ENCODE peak calls at places on chromosomes 1 and 21, in eight cellular contexts. K is naive thymus-derived CD8-positive, alpha-beta T cell; T is uterus; C is adrenal gland; U is EH; G is M059J; I is fibroblast of lung; N is AG09309. S is an unnamed sample.

GRCh38 chr1:93016171-93016570 is 54.9 kb upstream of the DIPK1A start:
- DNase-seq in K (no peak), T (no peak), C (no peak), U (peak; percentile 49), G (peak; percentile 59), I (peak; percentile 43), N (no peak), S (no peak)

GRCh38 chr1:93255222-93256079 is 74.9 kb downstream of the CCDC18 start:
- DNase-seq in K (no peak), T (no peak), C (no peak), U (peak; percentile 88), G (peak; percentile 92), I (peak; percentile 86), N (peak; percentile 24), S (no peak)

GRCh38 chr1:20371411-20371810 is 80.7 kb downstream of the VWA5B1 start:
- DNase-seq in K (no peak), T (no peak), C (peak; percentile 24), U (peak; percentile 44), G (peak; percentile 37), I (peak; percentile 41), N (no peak), S (no peak)

GRCh38 chr1:25695991-25696330 is 79.4 kb downstream of the MAN1C1 start:
- DNase-seq in K (no peak), T (peak; percentile 57), C (peak; percentile 82), U (peak; percentile 81), G (peak; percentile 96), I (peak; percentile 99), N (peak; percentile 81), S (no peak)

GRCh38 chr21:33039542-33039941 is 13.8 kb downstream of the OLIG2 start:
- DNase-seq in K (no peak), T (no peak), C (no peak), U (no peak), G (no peak), I (no peak), N (no peak), S (no peak)

GRCh38 chr1:228938248-228938891 is 203.1 kb downstream of the RHOU start:
- DNase-seq in K (peak; percentile 75), T (peak; percentile 40), C (peak; percentile 38), U (no peak), G (no peak), I (no peak), N (no peak), S (no peak)

GRCh38 chr1:110258734-110259133 is 48.6 kb downstream of the KCNC4 start:
- DNase-seq in K (no peak), T (no peak), C (no peak), U (peak; percentile 56), G (peak; percentile 30), I (no peak), N (no peak), S (no peak)

GRCh38 chr1:55155522-55155921 is 59.6 kb downstream of the USP24 start:
- DNase-seq in K (no peak), T (no peak), C (peak; percentile 33), U (peak; percentile 28), G (no peak), I (peak; percentile 38), N (no peak), S (no peak)

GRCh38 chr1:155092641-155093040 is 14.0 kb downstream of the EFNA3 start:
- DNase-seq in K (no peak), T (no peak), C (no peak), U (no peak), G (no peak), I (no peak), N (no peak), S (no peak)

GRCh38 chr1:23422313-23422877 is 2.2 kb downstream of the TCEA3 start:
- DNase-seq in K (peak; percentile 86), T (peak; percentile 74), C (peak; percentile 86), U (peak; percentile 93), G (no peak), I (peak; percentile 81), N (no peak), S (peak; percentile 55)

GRCh38 chr1:17540255-17541001 is 930 bp downstream of the ARHGEF10L start:
- DNase-seq in K (no peak), T (peak; percentile 60), C (peak; percentile 35), U (peak; percentile 76), G (peak; percentile 45), I (peak; percentile 50), N (no peak), S (no peak)

GRCh38 chr1:199522936-199523335 is 504.6 kb upstream of the NR5A2 start:
- DNase-seq in K (no peak), T (no peak), C (no peak), U (peak; percentile 66), G (peak; percentile 52), I (peak; percentile 34), N (peak; percentile 28), S (no peak)

GRCh38 chr1:1042831-1043230 is 22.9 kb downstream of the AGRN start:
- DNase-seq in K (no peak), T (no peak), C (no peak), U (no peak), G (no peak), I (no peak), N (no peak), S (no peak)

GRCh38 chr1:175599212-175599681 is 144.1 kb downstream of the TNR start:
- DNase-seq in K (no peak), T (no peak), C (no peak), U (no peak), G (no peak), I (no peak), N (no peak), S (no peak)

GRCh38 chr1:47931395-47931794 is 65.8 kb downstream of the TRABD2B start:
- DNase-seq in K (no peak), T (no peak), C (no peak), U (peak; percentile 20), G (peak; percentile 55), I (no peak), N (no peak), S (no peak)

GRCh38 chr1:57839067-57839466 is 415.2 kb upstream of the DAB1 start:
- DNase-seq in K (no peak), T (no peak), C (no peak), U (peak; percentile 79), G (peak; percentile 84), I (peak; percentile 77), N (no peak), S (no peak)

GRCh38 chr1:18256318-18257235 is 149.0 kb downstream of the IGSF21 start:
- DNase-seq in K (no peak), T (no peak), C (peak; percentile 49), U (peak; percentile 7), G (peak; percentile 35), I (peak; percentile 2), N (no peak), S (peak; percentile 11)

GRCh38 chr1:118366296-118366695 is 181.3 kb upstream of the SPAG17 start:
- DNase-seq in K (no peak), T (no peak), C (no peak), U (peak; percentile 84), G (peak; percentile 12), I (peak; percentile 18), N (peak; percentile 40), S (no peak)

GRCh38 chr21:42835211-42835610 is 44.1 kb downstream of the WDR4 start:
- DNase-seq in K (no peak), T (no peak), C (no peak), U (no peak), G (no peak), I (no peak), N (no peak), S (no peak)

GRCh38 chr1:109873278-109874175 is 37.1 kb upstream of the CSF1 start:
- DNase-seq in K (no peak), T (no peak), C (no peak), U (peak; percentile 45), G (peak; percentile 81), I (peak; percentile 62), N (no peak), S (no peak)

GRCh38 chr1:93980320-93980744 is 71.1 kb upstream of the GCLM start:
- DNase-seq in K (no peak), T (no peak), C (no peak), U (peak; percentile 7), G (no peak), I (peak; percentile 40), N (no peak), S (no peak)

GRCh38 chr1:108880850-108881249 is 4.1 kb downstream of the GPSM2 start:
- DNase-seq in K (no peak), T (no peak), C (no peak), U (peak; percentile 32), G (peak; percentile 36), I (no peak), N (no peak), S (no peak)

GRCh38 chr1:206729507-206729906 is 41.1 kb upstream of the IL19 start:
- DNase-seq in K (no peak), T (no peak), C (no peak), U (no peak), G (no peak), I (no peak), N (no peak), S (no peak)

GRCh38 chr1:180157576-180158057 is 2.9 kb downstream of the QSOX1 start:
- DNase-seq in K (no peak), T (no peak), C (no peak), U (no peak), G (no peak), I (no peak), N (no peak), S (no peak)

GRCh38 chr1:88300864-88301263 is 383.2 kb upstream of the PKN2 start:
- DNase-seq in K (no peak), T (no peak), C (no peak), U (no peak), G (no peak), I (no peak), N (no peak), S (no peak)

GRCh38 chr1:20691872-20692271 is 25.9 kb downstream of the KIF17 start:
- DNase-seq in K (peak; percentile 36), T (no peak), C (no peak), U (no peak), G (no peak), I (no peak), N (no peak), S (no peak)

S was measured in activated T-helper 2 cell treated with anti-CD3 and anti-CD28 coated beads, Interferon-gamma antibody, Interleukin-2, Interleukin-4, amounts not matched to agents 10 μg/mL and 5 μg/mL and 100 μg/mL, durations not matched to agents 14 hours and 24 hours and 36 hours.